ENCODE peak calls at places on chromosomes 16 and 17, in nine cellular contexts. P, M, N, R, S, O, L, I and X are unnamed samples.

GRCh38 chr16:15037003-15037402 is 18.9 kb downstream of the NTAN1 start:
- DNase-seq in O (no peak), R (no peak), P (no peak), M (no peak), S (no peak), I (no peak), N (no peak), L (no peak), X (no peak)

GRCh38 chr17:385195-385835 is 32.7 kb upstream of the RPH3AL start:
- DNase-seq in M (peak), P (peak), O (peak), I (no peak), L (peak), R (peak), N (peak), S (no peak), X (peak)

GRCh38 chr17:17416400-17417360 is 60.1 kb upstream of the MED9 start:
- DNase-seq in I (no peak), M (no peak), P (no peak), O (peak), N (no peak), L (no peak), S (no peak), R (peak), X (peak)

GRCh38 chr17:54544239-54544638 is 356.4 kb upstream of the TOM1L1 start:
- DNase-seq in N (peak), L (no peak), M (peak), I (no peak), O (no peak), R (no peak), P (no peak), S (no peak), X (no peak)

GRCh38 chr17:8729860-8730259 is 14.8 kb downstream of the CCDC42 start:
- DNase-seq in P (no peak), L (no peak), O (no peak), M (no peak), N (no peak), S (no peak), R (no peak), I (no peak), X (no peak)

GRCh38 chr16:3575491-3575890 is 1.7 kb downstream of the NLRC3 start:
- DNase-seq in I (no peak), N (no peak), P (no peak), L (no peak), M (no peak), S (no peak), O (no peak), R (no peak), X (no peak)

GRCh38 chr16:27462200-27462845 is 60.3 kb downstream of the IL21R start:
- DNase-seq in R (no peak), N (no peak), S (no peak), M (no peak), I (no peak), P (no peak), O (no peak), L (no peak), X (peak)

GRCh38 chr17:81961087-81961514 is at the start of gene NOTUM:
- DNase-seq in S (no peak), L (no peak), O (no peak), N (no peak), P (no peak), M (peak), I (no peak), R (peak), X (peak)

GRCh38 chr17:81527591-81528383 is at the start of gene FSCN2:
- DNase-seq in N (no peak), M (no peak), P (no peak), S (no peak), R (peak), I (no peak), O (no peak), L (no peak), X (peak)

GRCh38 chr16:70737377-70738082 is 51.7 kb upstream of the MTSS2 start:
- DNase-seq in S (no peak), M (no peak), P (no peak), L (peak), N (no peak), R (peak), I (peak), O (peak), X (no peak)